ENCODE peak calls at places on chromosomes 6 and 20, in five cellular contexts. One of them, this sample, is unnamed.

GRCh38 chr6:149723771-149724417 is 6.0 kb upstream of the LATS1 start:
- DNase-seq in OCI-LY7: peak; percentile 72
- DNase-seq in astrocyte: peak; percentile 62
- DNase-seq in AG09309: no peak
- DNase-seq in cardiac muscle cell: peak; percentile 87
- DNase-seq in this sample: peak; percentile 82

GRCh38 chr20:43916875-43917371 is 2.3 kb downstream of the TOX2 start:
- DNase-seq in AG09309: no peak
- DNase-seq in OCI-LY7: no peak
- DNase-seq in cardiac muscle cell: no peak
- DNase-seq in astrocyte: peak; percentile 25
- DNase-seq in this sample: no peak

GRCh38 chr6:53741001-53741400 is 53.8 kb upstream of the LRRC1 start:
- DNase-seq in cardiac muscle cell: no peak
- DNase-seq in OCI-LY7: no peak
- DNase-seq in astrocyte: no peak
- DNase-seq in AG09309: no peak
- DNase-seq in this sample: no peak

GRCh38 chr6:12030993-12031550 is 19.0 kb downstream of the HIVEP1 start:
- DNase-seq in astrocyte: peak; percentile 41
- DNase-seq in AG09309: no peak
- DNase-seq in OCI-LY7: no peak
- DNase-seq in cardiac muscle cell: no peak
- DNase-seq in this sample: peak; percentile 27

GRCh38 chr20:33165416-33166055 is 2.4 kb upstream of the BPIFA2 start:
- DNase-seq in cardiac muscle cell: no peak
- DNase-seq in AG09309: no peak
- DNase-seq in OCI-LY7: no peak
- DNase-seq in astrocyte: no peak
- DNase-seq in this sample: no peak

GRCh38 chr6:82419859-82420258 is 56.2 kb downstream of the TPBG start:
- DNase-seq in AG09309: no peak
- DNase-seq in cardiac muscle cell: no peak
- DNase-seq in OCI-LY7: no peak
- DNase-seq in astrocyte: no peak
- DNase-seq in this sample: peak; percentile 32

GRCh38 chr6:132400641-132401119 is 595 bp downstream of the MOXD1 start:
- DNase-seq in cardiac muscle cell: no peak
- DNase-seq in AG09309: no peak
- DNase-seq in OCI-LY7: no peak
- DNase-seq in astrocyte: no peak
- DNase-seq in this sample: no peak

GRCh38 chr20:43442310-43442880 is 15.3 kb upstream of the SRSF6 start:
- DNase-seq in AG09309: no peak
- DNase-seq in astrocyte: no peak
- DNase-seq in OCI-LY7: no peak
- DNase-seq in cardiac muscle cell: peak; percentile 44
- DNase-seq in this sample: peak; percentile 9

GRCh38 chr20:43752561-43753301 is 25.9 kb upstream of the GTSF1L start:
- DNase-seq in AG09309: peak; percentile 91
- DNase-seq in astrocyte: peak; percentile 98
- DNase-seq in cardiac muscle cell: peak; percentile 94
- DNase-seq in OCI-LY7: peak; percentile 77
- DNase-seq in this sample: no peak

GRCh38 chr6:71383891-71384489 is 95.4 kb downstream of the OGFRL1 start:
- DNase-seq in astrocyte: no peak
- DNase-seq in cardiac muscle cell: peak; percentile 77
- DNase-seq in AG09309: no peak
- DNase-seq in OCI-LY7: peak; percentile 60
- DNase-seq in this sample: peak; percentile 57

GRCh38 chr20:9035129-9035528 is 33.8 kb upstream of the PLCB4 start:
- DNase-seq in AG09309: peak; percentile 85
- DNase-seq in cardiac muscle cell: peak; percentile 86
- DNase-seq in astrocyte: peak; percentile 84
- DNase-seq in OCI-LY7: no peak
- DNase-seq in this sample: peak; percentile 58

DNA sequence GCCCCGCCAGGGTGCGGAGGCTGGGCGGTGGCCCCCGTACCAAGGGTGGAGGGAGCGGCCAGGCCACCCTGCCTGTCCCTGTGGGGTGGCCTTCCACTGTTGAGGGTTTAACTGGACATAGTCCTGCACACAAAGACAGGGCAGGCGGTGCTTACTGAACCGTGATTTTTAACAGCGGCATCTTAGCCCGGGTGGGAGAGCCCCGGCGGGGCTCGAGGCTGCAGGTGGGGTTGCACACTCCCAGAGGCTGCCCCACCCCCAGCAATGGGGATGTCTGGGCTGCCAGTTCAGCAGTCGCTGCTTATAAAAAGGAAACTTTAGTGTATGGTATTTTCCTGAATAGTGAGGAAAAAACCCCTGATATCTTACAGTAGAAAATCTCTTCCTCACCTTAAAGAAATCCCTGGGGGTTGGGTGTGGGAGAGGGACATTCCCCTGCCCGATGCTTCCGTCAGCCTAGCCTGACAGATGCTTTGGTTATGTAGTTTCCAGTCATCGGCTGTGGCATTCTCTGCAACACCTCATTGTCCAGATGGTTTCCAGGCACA is 79.4 kb downstream of the IRF4 start:
- DNase-seq in cardiac muscle cell: no peak
- DNase-seq in AG09309: no peak
- DNase-seq in astrocyte: no peak
- DNase-seq in OCI-LY7: peak; percentile 63
- DNase-seq in this sample: no peak
- H3K4me3 ChIP-seq in cardiac muscle cell: no peak overlapping the region
- H3K4me3 ChIP-seq in AG09309: no peak overlapping the region
- H3K4me3 ChIP-seq in astrocyte: no peak overlapping the region
- H3K4me3 ChIP-seq in OCI-LY7: peak overlapping the region; percentile 47
- H3K4me3 ChIP-seq in this sample: no peak overlapping the region

DNA sequence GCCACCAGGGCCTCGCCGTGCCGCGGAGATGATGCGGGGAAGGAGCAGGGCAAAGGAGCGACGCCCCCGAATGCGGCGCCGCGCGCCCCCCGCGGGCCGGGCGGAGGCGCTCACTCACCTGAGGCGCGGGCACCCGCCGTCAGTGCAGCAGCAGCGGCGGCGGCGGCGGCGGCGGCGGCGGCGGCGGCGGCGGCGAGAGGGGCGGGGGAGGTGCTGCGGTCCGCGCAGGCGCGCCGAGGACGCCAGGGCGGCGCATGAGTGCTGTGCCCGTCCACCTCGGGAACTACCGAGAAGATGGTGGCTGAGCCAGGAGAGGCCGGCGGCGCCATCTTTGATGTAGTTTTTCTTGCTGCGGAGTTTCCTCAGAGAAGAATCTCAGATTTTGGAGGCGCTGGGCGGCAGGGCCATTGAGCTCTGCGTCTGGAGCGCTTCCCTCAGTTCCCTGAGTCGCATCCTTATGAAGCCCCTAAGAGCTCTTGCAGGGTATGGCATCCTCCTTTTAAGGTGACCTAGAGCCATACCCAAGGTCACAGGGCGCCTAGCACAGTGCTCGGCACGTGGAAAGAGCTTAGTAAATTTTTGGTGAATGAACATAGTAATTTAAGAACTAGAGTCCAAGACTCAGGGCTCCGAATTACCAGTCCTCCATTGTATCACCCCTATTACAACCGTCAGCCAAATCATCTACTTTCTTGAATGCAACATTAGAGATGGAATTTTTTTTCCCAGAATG is at the start of gene NDRG3:
- DNase-seq in astrocyte: peak; percentile 80
- DNase-seq in AG09309: peak; percentile 54
- DNase-seq in cardiac muscle cell: peak; percentile 95
- DNase-seq in OCI-LY7: peak; percentile 97
- DNase-seq in this sample: peak; percentile 83
- TF ChIP-seq CTCF in astrocyte: no peak
- TF ChIP-seq CTCF in AG09309: no peak
- TF ChIP-seq CTCF in cardiac muscle cell: no peak
- TF ChIP-seq CTCF in OCI-LY7: no peak
- TF ChIP-seq CTCF in this sample: peak; percentile 4

GRCh38 chr6:104951677-104952076 is 5.2 kb upstream of the LIN28B start:
- DNase-seq in OCI-LY7: no peak
- DNase-seq in astrocyte: no peak
- DNase-seq in cardiac muscle cell: no peak
- DNase-seq in AG09309: no peak
- DNase-seq in this sample: no peak
- H3K4me3 ChIP-seq in OCI-LY7: no peak overlapping the region
- H3K4me3 ChIP-seq in astrocyte: no peak overlapping the region
- H3K4me3 ChIP-seq in cardiac muscle cell: no peak overlapping the region
- H3K4me3 ChIP-seq in AG09309: no peak overlapping the region
- H3K4me3 ChIP-seq in this sample: no peak overlapping the region

GRCh38 chr6:68958327-68958726 is 323.2 kb downstream of the ADGRB3 start:
- DNase-seq in cardiac muscle cell: peak; percentile 5
- DNase-seq in AG09309: no peak
- DNase-seq in astrocyte: no peak
- DNase-seq in OCI-LY7: peak; percentile 16
- DNase-seq in this sample: peak; percentile 14
- TF ChIP-seq CTCF in cardiac muscle cell: peak; percentile 10
- TF ChIP-seq CTCF in AG09309: no peak
- TF ChIP-seq CTCF in astrocyte: no peak
- TF ChIP-seq CTCF in OCI-LY7: peak; percentile 66
- TF ChIP-seq CTCF in this sample: no peak

GRCh38 chr6:13874191-13874549 is 50.6 kb upstream of the RNF182 start:
- DNase-seq in OCI-LY7: no peak
- DNase-seq in AG09309: no peak
- DNase-seq in cardiac muscle cell: no peak
- DNase-seq in astrocyte: no peak
- DNase-seq in this sample: no peak
- H3K4me3 ChIP-seq in OCI-LY7: no peak overlapping the region
- H3K4me3 ChIP-seq in AG09309: no peak overlapping the region
- H3K4me3 ChIP-seq in cardiac muscle cell: no peak overlapping the region
- H3K4me3 ChIP-seq in astrocyte: peak overlapping the region; percentile 51
- H3K4me3 ChIP-seq in this sample: peak overlapping the region; percentile 49

DNA sequence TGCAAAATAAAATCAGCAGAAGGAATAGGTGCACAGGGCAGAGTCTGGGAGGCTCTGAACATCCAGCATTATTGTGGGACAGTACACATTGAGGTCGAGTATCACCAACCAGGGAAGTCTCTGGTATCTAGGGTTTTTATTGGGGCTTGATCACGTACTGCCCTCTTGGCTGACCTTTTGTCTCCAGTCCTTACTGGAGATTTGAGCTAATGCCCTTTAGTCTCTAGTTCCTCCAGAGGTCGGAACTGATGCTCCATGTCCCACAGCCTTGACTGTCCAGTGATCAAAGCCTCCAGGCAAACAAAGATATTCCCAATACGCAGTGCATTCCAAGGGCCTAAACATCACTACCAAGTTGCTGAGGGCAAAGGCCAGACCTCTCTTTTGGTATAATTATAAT is 57.0 kb upstream of the DYNLRB1 start:
- DNase-seq in astrocyte: no peak
- DNase-seq in cardiac muscle cell: no peak
- DNase-seq in AG09309: no peak
- DNase-seq in OCI-LY7: no peak
- DNase-seq in this sample: no peak
- TF ChIP-seq CTCF in astrocyte: no peak
- TF ChIP-seq CTCF in cardiac muscle cell: no peak
- TF ChIP-seq CTCF in AG09309: no peak
- TF ChIP-seq CTCF in OCI-LY7: no peak
- TF ChIP-seq CTCF in this sample: no peak

GRCh38 chr6:170286246-170286933 is 4.5 kb downstream of the DLL1 start:
- DNase-seq in OCI-LY7: no peak
- DNase-seq in AG09309: no peak
- DNase-seq in astrocyte: peak; percentile 18
- DNase-seq in cardiac muscle cell: peak; percentile 87
- DNase-seq in this sample: no peak
- H3K4me3 ChIP-seq in OCI-LY7: no peak overlapping the region
- H3K4me3 ChIP-seq in AG09309: no peak overlapping the region
- H3K4me3 ChIP-seq in astrocyte: no peak overlapping the region
- H3K4me3 ChIP-seq in cardiac muscle cell: no peak overlapping the region
- H3K4me3 ChIP-seq in this sample: no peak overlapping the region

GRCh38 chr6:75526502-75527127 is 33.0 kb upstream of the FILIP1 start:
- DNase-seq in astrocyte: peak; percentile 45
- DNase-seq in cardiac muscle cell: peak; percentile 86
- DNase-seq in AG09309: peak; percentile 57
- DNase-seq in OCI-LY7: peak; percentile 55
- DNase-seq in this sample: peak; percentile 70
- TF ChIP-seq CTCF in astrocyte: peak; percentile 80
- TF ChIP-seq CTCF in cardiac muscle cell: peak; percentile 60
- TF ChIP-seq CTCF in AG09309: peak; percentile 59
- TF ChIP-seq CTCF in OCI-LY7: peak; percentile 81
- TF ChIP-seq CTCF in this sample: peak; percentile 56

This sample was measured in bronchial epithelial cell.